ENCODE peak calls at places on chromosomes 4 and X, in eight cellular contexts. J is adrenal gland, I is A549, O is pancreas, U is ovary, K is right lobe of liver, R is IMR-90, E is heart right ventricle. P is an unnamed sample. For H3K4me1, the result is how much of the 10 kb centered on the place peaks cover.

GRCh38 chr4:145203400-145203799 is 23.0 kb upstream of the OTUD4 start:
- DNase-seq in J (no peak), I (no peak), O (no peak), U (no peak), K (no peak), R (no peak), E (no peak), P (no peak)

GRCh38 chr4:150801833-150802232 is 213.3 kb downstream of the LRBA start:
- DNase-seq in J (no peak), I (no peak), O (no peak), U (no peak), K (no peak), R (no peak), E (no peak), P (no peak)

GRCh38 chr4:7153711-7154110 is 38.6 kb upstream of the SORCS2 start:
- DNase-seq in J (no peak), I (no peak), O (no peak), U (peak), K (no peak), R (no peak), E (no peak), P (no peak)

GRCh38 chrX:12162420-12162819 is 24.1 kb downstream of the FRMPD4 start:
- DNase-seq in J (no peak), I (no peak), O (no peak), U (no peak), K (no peak), R (peak), E (no peak), P (no peak)

GRCh38 chr4:6464842-6465588 is 7.4 kb downstream of the PPP2R2C start:
- DNase-seq in J (no peak), I (peak), O (no peak), U (no peak), K (no peak), R (no peak), E (no peak), P (no peak)

GRCh38 chr4:56958111-56958517 is 19.3 kb downstream of the NOA1 start:
- DNase-seq in J (peak), I (peak), O (peak), U (peak), K (peak), R (peak), E (peak), P (peak)

GRCh38 chrX:115047715-115048114 is 30.3 kb upstream of the IL13RA2 start:
- DNase-seq in J (no peak), I (no peak), O (no peak), U (no peak), K (no peak), R (no peak), E (no peak), P (no peak)

GRCh38 chr4:140005699-140006098 is 148.3 kb downstream of the MAML3 start:
- DNase-seq in J (no peak), I (no peak), O (no peak), U (no peak), K (no peak), R (no peak), E (no peak), P (no peak)

GRCh38 chr4:65437102-65437501 is 233.2 kb downstream of the EPHA5 start:
- DNase-seq in J (no peak), I (no peak), O (no peak), U (no peak), K (no peak), R (no peak), E (no peak), P (no peak)

GRCh38 chr4:1205641-1206298 is 33.4 kb upstream of the SPON2 start:
- DNase-seq in J (peak), I (no peak), O (no peak), U (peak), K (peak), R (no peak), E (peak), P (no peak)

GRCh38 chr4:158159718-158160094 is 13.1 kb downstream of the GASK1B start:
- DNase-seq in J (no peak), I (no peak), O (no peak), U (no peak), K (no peak), R (no peak), E (no peak), P (no peak)

GRCh38 chr4:16573744-16574143 is 324.7 kb downstream of the LDB2 start:
- DNase-seq in J (peak), I (no peak), O (no peak), U (no peak), K (no peak), R (peak), E (no peak), P (peak)

GRCh38 chr4:177403746-177404145 is 38.5 kb downstream of the AGA start:
- DNase-seq in J (no peak), I (no peak), O (peak), U (no peak), K (no peak), R (no peak), E (no peak), P (no peak)

GRCh38 chr4:1792832-1793495 is at the start of gene FGFR3:
- DNase-seq in J (no peak), I (no peak), O (peak), U (no peak), K (peak), R (no peak), E (peak), P (no peak)

GRCh38 chr4:144645621-144646522 is at the start of gene HHIP:
- DNase-seq in J (peak), I (peak), O (peak), U (peak), K (peak), R (peak), E (peak), P (no peak)

GRCh38 chrX:46796574-46797191 is 37.8 kb upstream of the SLC9A7 start:
- DNase-seq in J (peak), I (peak), O (peak), U (peak), K (peak), R (peak), E (peak), P (peak)

GRCh38 chr4:98653890-98654867 is 4.2 kb downstream of the TSPAN5 start:
- DNase-seq in J (no peak), I (peak), O (no peak), U (no peak), K (no peak), R (peak), E (no peak), P (no peak)

GRCh38 chrX:3697220-3697684 is 16.2 kb downstream of the PRKX start:
- DNase-seq in J (no peak), I (no peak), O (no peak), U (no peak), K (no peak), R (no peak), E (no peak), P (no peak)

GRCh38 chrX:120029354-120029753 is 48.1 kb downstream of the RHOXF2B start:
- DNase-seq in J (no peak), I (no peak), O (no peak), U (no peak), K (no peak), R (no peak), E (no peak), P (no peak)

GRCh38 chrX:38717871-38718270 is 83.4 kb upstream of the MID1IP1 start:
- DNase-seq in J (no peak), I (peak), O (no peak), U (no peak), K (no peak), R (peak), E (no peak), P (no peak)

GRCh38 chr4:8675383-8675782 is 82.8 kb downstream of the CPZ start:
- DNase-seq in J (no peak), I (peak), O (no peak), U (peak), K (no peak), R (peak), E (no peak), P (no peak)

GRCh38 chr4:84648863-84649647 is 66.1 kb downstream of the CDS1 start:
- DNase-seq in J (no peak), I (no peak), O (no peak), U (peak), K (no peak), R (no peak), E (no peak), P (no peak)

GRCh38 chr4:17762705-17763104 is 18.7 kb downstream of the FAM184B start:
- DNase-seq in J (no peak), I (peak), O (no peak), U (no peak), K (no peak), R (peak), E (no peak), P (no peak)
- TF ChIP-seq CTCF in J (no peak), I (peak), O (no peak), U (no peak), K (no peak), R (peak), E (no peak), P (no peak)

GRCh38 chr4:128608006-128608405 is 201.5 kb upstream of the JADE1 start:
- DNase-seq in J (peak), I (no peak), O (no peak), U (no peak), K (no peak), R (no peak), E (no peak), P (no peak)

GRCh38 chr4:128604204-128604603 is 205.3 kb upstream of the JADE1 start:
- DNase-seq in J (no peak), I (no peak), O (no peak), U (no peak), K (no peak), R (no peak), E (no peak), P (no peak)

GRCh38 chr4:128601992-128602695 is 207.4 kb upstream of the JADE1 start:
- DNase-seq in J (peak), I (peak), O (no peak), U (peak), K (no peak), R (peak), E (peak), P (peak)

GRCh38 chr4:128604840-128605239 is 204.7 kb upstream of the JADE1 start:
- DNase-seq in J (no peak), I (no peak), O (no peak), U (no peak), K (no peak), R (peak), E (no peak), P (no peak)

DNA sequence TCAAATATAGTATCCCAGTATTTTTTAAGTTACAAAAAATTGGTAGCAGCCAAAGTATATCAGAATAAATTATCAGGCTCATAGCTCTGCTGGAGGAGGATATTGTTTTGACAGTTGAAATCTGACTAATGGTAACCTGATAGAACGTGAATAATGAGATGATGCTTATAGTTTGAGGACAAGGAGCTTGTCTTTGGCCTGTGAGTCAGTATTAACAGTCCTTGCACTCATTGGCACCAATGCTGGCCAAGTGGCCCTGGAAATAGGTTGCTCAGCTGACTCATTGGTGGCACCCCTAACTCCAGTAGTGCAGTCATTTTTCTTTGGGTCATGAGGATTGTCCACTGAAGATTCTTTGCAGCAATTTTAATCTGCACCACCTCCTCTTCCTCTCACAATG is 203.3 kb upstream of the JADE1 start:
- DNase-seq in J (peak), I (peak), O (no peak), U (no peak), K (no peak), R (peak), E (no peak), P (no peak)
- H3K4me1 ChIP-seq in J (under half), I (half or more), O (under half), U (under half), K (under half), R (under half), E (under half), P (under half)

DNA sequence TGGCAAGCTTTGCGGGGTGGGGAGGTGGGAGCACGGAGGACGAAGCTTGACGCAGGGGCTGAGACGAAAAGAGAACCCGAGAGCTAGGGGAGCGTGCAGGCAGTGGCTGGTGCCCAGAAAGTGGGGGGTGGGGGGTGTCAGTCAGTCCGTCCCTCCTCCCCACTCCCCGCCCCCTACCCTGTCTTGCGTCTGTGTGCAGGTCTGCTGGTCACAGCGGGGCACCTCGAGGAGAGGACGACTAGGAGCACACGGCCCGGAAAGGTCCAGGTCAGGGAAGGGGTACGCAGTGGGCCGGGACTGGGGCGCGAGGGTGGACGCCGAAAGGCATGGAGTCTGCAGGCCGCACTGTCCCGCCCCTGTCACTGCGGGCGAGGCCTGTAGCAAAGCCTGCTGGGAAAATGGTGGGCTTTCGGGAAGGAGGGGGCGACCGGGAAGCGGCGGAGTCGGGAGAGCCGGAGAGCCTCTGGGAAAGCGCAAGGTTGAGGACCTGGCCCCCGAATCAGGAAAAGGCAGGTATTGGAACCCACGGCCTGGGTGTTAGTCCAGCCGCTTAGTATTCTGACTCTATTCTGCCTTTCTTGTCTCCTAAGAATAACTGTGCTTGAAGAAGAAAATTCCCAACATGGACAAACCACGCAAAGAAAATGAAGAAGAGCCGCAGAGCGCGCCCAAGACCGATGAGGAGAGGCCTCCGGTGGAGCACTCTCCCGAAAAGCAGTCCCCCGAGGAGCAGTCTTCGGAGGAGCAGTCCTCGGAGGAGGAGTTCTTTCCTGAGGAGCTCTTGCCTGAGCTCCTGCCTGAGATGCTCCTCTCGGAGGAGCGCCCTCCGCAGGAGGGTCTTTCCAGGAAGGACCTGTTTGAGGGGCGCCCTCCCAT is 758 bp downstream of the TCEAL1 start:
- DNase-seq in J (peak), I (peak), O (peak), U (peak), K (peak), R (peak), E (peak), P (no peak)
- TF ChIP-seq CTCF in J (no peak), I (peak), O (no peak), U (peak), K (no peak), R (peak), E (peak), P (peak)

GRCh38 chr4:10018818-10019438 is 2.4 kb downstream of the SLC2A9 start:
- DNase-seq in J (peak), I (peak), O (peak), U (peak), K (peak), R (peak), E (peak), P (peak)
- H3K4me1 ChIP-seq in J (under half), I (under half), O (under half), U (under half), K (under half), R (under half), E (half or more), P (under half)

GRCh38 chr4:71732066-71732465 is 51.8 kb downstream of the GC start:
- DNase-seq in J (no peak), I (no peak), O (no peak), U (no peak), K (no peak), R (peak), E (no peak), P (no peak)

GRCh38 chr4:71729856-71730255 is 54.0 kb downstream of the GC start:
- DNase-seq in J (no peak), I (no peak), O (no peak), U (no peak), K (no peak), R (no peak), E (no peak), P (no peak)

GRCh38 chr4:71732706-71733105 is 51.2 kb downstream of the GC start:
- DNase-seq in J (no peak), I (peak), O (no peak), U (no peak), K (no peak), R (peak), E (no peak), P (no peak)
- TF ChIP-seq CTCF in J (no peak), I (peak), O (no peak), U (no peak), K (peak), R (peak), E (peak), P (peak)

GRCh38 chrX:153478746-153479145 is 8.4 kb upstream of the HAUS7 start:
- DNase-seq in J (no peak), I (no peak), O (no peak), U (no peak), K (no peak), R (no peak), E (no peak), P (no peak)

GRCh38 chrX:153477039-153477438 is 6.7 kb upstream of the HAUS7 start:
- DNase-seq in J (no peak), I (no peak), O (no peak), U (no peak), K (no peak), R (peak), E (no peak), P (no peak)

GRCh38 chrX:153476628-153477027 is 6.3 kb upstream of the HAUS7 start:
- DNase-seq in J (no peak), I (no peak), O (no peak), U (no peak), K (no peak), R (peak), E (peak), P (no peak)

GRCh38 chrX:153477901-153478300 is 7.5 kb upstream of the HAUS7 start:
- DNase-seq in J (no peak), I (no peak), O (no peak), U (no peak), K (no peak), R (no peak), E (no peak), P (no peak)

GRCh38 chrX:153477458-153477857 is 7.1 kb upstream of the HAUS7 start:
- DNase-seq in J (no peak), I (no peak), O (no peak), U (no peak), K (no peak), R (no peak), E (no peak), P (no peak)
- H3K4me1 ChIP-seq in J (under half), I (under half), O (under half), U (under half), K (under half), R (under half), E (under half), P (under half)

GRCh38 chr4:80185787-80186548 is 11.3 kb upstream of the PRDM8 start:
- DNase-seq in J (no peak), I (no peak), O (no peak), U (peak), K (no peak), R (peak), E (no peak), P (no peak)

GRCh38 chr4:80184053-80184790 is 13.1 kb upstream of the PRDM8 start:
- DNase-seq in J (peak), I (peak), O (peak), U (peak), K (peak), R (peak), E (peak), P (peak)

GRCh38 chr4:80183196-80184052 is 13.9 kb upstream of the PRDM8 start:
- DNase-seq in J (no peak), I (no peak), O (no peak), U (peak), K (peak), R (no peak), E (no peak), P (no peak)

GRCh38 chr4:80186666-80187065 is 10.6 kb upstream of the PRDM8 start:
- DNase-seq in J (no peak), I (no peak), O (no peak), U (no peak), K (no peak), R (no peak), E (no peak), P (no peak)

GRCh38 chr4:80184791-80185756 is 12.2 kb upstream of the PRDM8 start:
- DNase-seq in J (no peak), I (no peak), O (no peak), U (peak), K (no peak), R (no peak), E (no peak), P (no peak)
- TF ChIP-seq CTCF in J (no peak), I (no peak), O (no peak), U (no peak), K (no peak), R (no peak), E (no peak), P (no peak)

GRCh38 chrX:23764585-23764984 is 18.4 kb upstream of the SAT1 start:
- DNase-seq in J (no peak), I (no peak), O (no peak), U (no peak), K (no peak), R (no peak), E (no peak), P (no peak)

GRCh38 chrX:23765868-23766267 is 17.1 kb upstream of the SAT1 start:
- DNase-seq in J (no peak), I (no peak), O (no peak), U (no peak), K (no peak), R (no peak), E (no peak), P (no peak)

GRCh38 chrX:23765449-23765848 is 17.5 kb upstream of the SAT1 start:
- DNase-seq in J (no peak), I (no peak), O (no peak), U (no peak), K (no peak), R (peak), E (no peak), P (no peak)

GRCh38 chrX:23764183-23764582 is 18.8 kb upstream of the SAT1 start:
- DNase-seq in J (no peak), I (no peak), O (no peak), U (no peak), K (no peak), R (no peak), E (no peak), P (no peak)

GRCh38 chrX:23766650-23767551 is 16.1 kb upstream of the SAT1 start:
- DNase-seq in J (no peak), I (no peak), O (no peak), U (no peak), K (no peak), R (no peak), E (no peak), P (no peak)
- H3K4me1 ChIP-seq in J (under half), I (under half), O (under half), U (under half), K (under half), R (under half), E (under half), P (under half)

P was measured in right atrium auricular region.